ENCODE peak calls at places on chromosomes 3 and 15, in ten cellular contexts. L, R, D, E, A, Q, X, F, T and Z are unnamed samples.

GRCh38 chr3:139198929-139199328 is 144.9 kb upstream of the MRPS22 start:
- DNase-seq in L (no peak), R (no peak), D (no peak), E (no peak), A (no peak), Q (no peak), X (no peak), F (no peak), T (no peak), Z (no peak)

GRCh38 chr3:129587559-129588210 is 18.8 kb downstream of the PLXND1 start:
- DNase-seq in L (no peak), R (no peak), D (no peak), E (no peak), A (no peak), Q (no peak), X (no peak), F (no peak), T (no peak), Z (no peak)

GRCh38 chr3:124664804-124665203 is 65.4 kb upstream of the UMPS start:
- DNase-seq in L (no peak), R (no peak), D (no peak), E (no peak), A (no peak), Q (no peak), X (no peak), F (no peak), T (no peak), Z (no peak)

GRCh38 chr3:196454935-196455334 is 22.7 kb upstream of the UBXN7 start:
- DNase-seq in L (no peak), R (no peak), D (no peak), E (no peak), A (no peak), Q (no peak), X (no peak), F (no peak), T (no peak), Z (no peak)

GRCh38 chr3:175484666-175485065 is 625.5 kb downstream of the NAALADL2 start:
- DNase-seq in L (no peak), R (no peak), D (no peak), E (no peak), A (no peak), Q (no peak), X (no peak), F (no peak), T (no peak), Z (no peak)

GRCh38 chr3:12170207-12170606 is 11.5 kb upstream of the TIMP4 start:
- DNase-seq in L (no peak), R (no peak), D (no peak), E (no peak), A (no peak), Q (no peak), X (no peak), F (no peak), T (no peak), Z (no peak)

GRCh38 chr3:14234197-14235002 is 55.8 kb downstream of the LSM3 start:
- DNase-seq in L (no peak), R (no peak), D (no peak), E (no peak), A (no peak), Q (no peak), X (no peak), F (no peak), T (no peak), Z (peak; percentile 72)

GRCh38 chr3:110106805-110107204 is 769.5 kb upstream of the DPPA4 start:
- DNase-seq in L (no peak), R (no peak), D (no peak), E (no peak), A (no peak), Q (no peak), X (no peak), F (no peak), T (no peak), Z (no peak)

GRCh38 chr15:79053894-79054293 is 36.7 kb downstream of the RASGRF1 start:
- DNase-seq in L (no peak), R (no peak), D (no peak), E (no peak), A (no peak), Q (no peak), X (no peak), F (no peak), T (no peak), Z (no peak)